ENCODE peak calls at places on chromosomes 16 and 17, in nine cellular contexts. One of them, this sample, is unnamed.

GRCh38 chr17:50303051-50303450 is 28.8 kb downstream of the TMEM92 start:
- DNase-seq in HepG2: no peak
- DNase-seq in Calu3: no peak
- DNase-seq in glutamatergic neuron: no peak
- DNase-seq in heart right ventricle: no peak
- DNase-seq in A549: no peak
- DNase-seq in HCT116: no peak
- DNase-seq in GM12864: no peak
- DNase-seq in CD8-positive, alpha-beta T cell: no peak
- DNase-seq in this sample: no peak

GRCh38 chr17:17964710-17965109 is 7.5 kb downstream of the TOM1L2 start:
- DNase-seq in HepG2: no peak
- DNase-seq in Calu3: no peak
- DNase-seq in glutamatergic neuron: no peak
- DNase-seq in heart right ventricle: no peak
- DNase-seq in A549: no peak
- DNase-seq in HCT116: no peak
- DNase-seq in GM12864: no peak
- DNase-seq in CD8-positive, alpha-beta T cell: no peak
- DNase-seq in this sample: no peak

GRCh38 chr17:42803074-42803883 is 4.6 kb downstream of the CNTD1 start:
- DNase-seq in HepG2: peak
- DNase-seq in Calu3: no peak
- DNase-seq in glutamatergic neuron: no peak
- DNase-seq in heart right ventricle: no peak
- DNase-seq in A549: no peak
- DNase-seq in HCT116: no peak
- DNase-seq in GM12864: no peak
- DNase-seq in CD8-positive, alpha-beta T cell: no peak
- DNase-seq in this sample: no peak

GRCh38 chr16:76390476-76390875 is 113.3 kb downstream of the CNTNAP4 start:
- DNase-seq in HepG2: no peak
- DNase-seq in Calu3: no peak
- DNase-seq in glutamatergic neuron: no peak
- DNase-seq in heart right ventricle: no peak
- DNase-seq in A549: no peak
- DNase-seq in HCT116: no peak
- DNase-seq in GM12864: no peak
- DNase-seq in CD8-positive, alpha-beta T cell: no peak
- DNase-seq in this sample: no peak

GRCh38 chr17:77491921-77492445 is 351.2 kb downstream of the SEC14L1 start:
- DNase-seq in HepG2: no peak
- DNase-seq in Calu3: no peak
- DNase-seq in glutamatergic neuron: peak
- DNase-seq in heart right ventricle: no peak
- DNase-seq in A549: no peak
- DNase-seq in HCT116: no peak
- DNase-seq in GM12864: peak
- DNase-seq in CD8-positive, alpha-beta T cell: no peak
- DNase-seq in this sample: no peak

GRCh38 chr17:77144227-77144626 is 3.5 kb downstream of the SEC14L1 start:
- DNase-seq in HepG2: no peak
- DNase-seq in Calu3: no peak
- DNase-seq in glutamatergic neuron: no peak
- DNase-seq in heart right ventricle: no peak
- DNase-seq in A549: no peak
- DNase-seq in HCT116: no peak
- DNase-seq in GM12864: peak
- DNase-seq in CD8-positive, alpha-beta T cell: no peak
- DNase-seq in this sample: no peak

GRCh38 chr16:66058181-66058580 is 308.3 kb upstream of the CDH5 start:
- DNase-seq in HepG2: no peak
- DNase-seq in Calu3: no peak
- DNase-seq in glutamatergic neuron: no peak
- DNase-seq in heart right ventricle: no peak
- DNase-seq in A549: no peak
- DNase-seq in HCT116: no peak
- DNase-seq in GM12864: no peak
- DNase-seq in CD8-positive, alpha-beta T cell: no peak
- DNase-seq in this sample: no peak

GRCh38 chr16:57042157-57043111 is 49.9 kb upstream of the CPNE2 start:
- DNase-seq in HepG2: no peak
- DNase-seq in Calu3: no peak
- DNase-seq in glutamatergic neuron: no peak
- DNase-seq in heart right ventricle: no peak
- DNase-seq in A549: no peak
- DNase-seq in HCT116: no peak
- DNase-seq in GM12864: peak
- DNase-seq in CD8-positive, alpha-beta T cell: peak
- DNase-seq in this sample: no peak

GRCh38 chr16:20740007-20740883 is 1.4 kb downstream of the THUMPD1 start:
- DNase-seq in HepG2: peak
- DNase-seq in Calu3: peak
- DNase-seq in glutamatergic neuron: no peak
- DNase-seq in heart right ventricle: no peak
- DNase-seq in A549: peak
- DNase-seq in HCT116: no peak
- DNase-seq in GM12864: no peak
- DNase-seq in CD8-positive, alpha-beta T cell: no peak
- DNase-seq in this sample: no peak

GRCh38 chr17:81241648-81242420 is 2.7 kb downstream of the NDUFAF8 start:
- DNase-seq in HepG2: peak
- DNase-seq in Calu3: peak
- DNase-seq in glutamatergic neuron: peak
- DNase-seq in heart right ventricle: peak
- DNase-seq in A549: peak
- DNase-seq in HCT116: no peak
- DNase-seq in GM12864: no peak
- DNase-seq in CD8-positive, alpha-beta T cell: peak
- DNase-seq in this sample: peak

GRCh38 chr17:31449746-31450145 is 58.3 kb downstream of the RAB11FIP4 start:
- DNase-seq in HepG2: no peak
- DNase-seq in Calu3: no peak
- DNase-seq in glutamatergic neuron: no peak
- DNase-seq in heart right ventricle: no peak
- DNase-seq in A549: no peak
- DNase-seq in HCT116: no peak
- DNase-seq in GM12864: no peak
- DNase-seq in CD8-positive, alpha-beta T cell: no peak
- DNase-seq in this sample: no peak

GRCh38 chr17:31448467-31449077 is 57.1 kb downstream of the RAB11FIP4 start:
- DNase-seq in HepG2: no peak
- DNase-seq in Calu3: peak
- DNase-seq in glutamatergic neuron: no peak
- DNase-seq in heart right ventricle: no peak
- DNase-seq in A549: no peak
- DNase-seq in HCT116: no peak
- DNase-seq in GM12864: no peak
- DNase-seq in CD8-positive, alpha-beta T cell: no peak
- DNase-seq in this sample: no peak

GRCh38 chr17:31443386-31443785 is 51.9 kb downstream of the RAB11FIP4 start:
- DNase-seq in HepG2: no peak
- DNase-seq in Calu3: no peak
- DNase-seq in glutamatergic neuron: no peak
- DNase-seq in heart right ventricle: no peak
- DNase-seq in A549: no peak
- DNase-seq in HCT116: no peak
- DNase-seq in GM12864: no peak
- DNase-seq in CD8-positive, alpha-beta T cell: no peak
- DNase-seq in this sample: no peak

GRCh38 chr17:31444026-31444425 is 52.6 kb downstream of the RAB11FIP4 start:
- DNase-seq in HepG2: no peak
- DNase-seq in Calu3: no peak
- DNase-seq in glutamatergic neuron: no peak
- DNase-seq in heart right ventricle: no peak
- DNase-seq in A549: no peak
- DNase-seq in HCT116: no peak
- DNase-seq in GM12864: no peak
- DNase-seq in CD8-positive, alpha-beta T cell: no peak
- DNase-seq in this sample: no peak

DNA sequence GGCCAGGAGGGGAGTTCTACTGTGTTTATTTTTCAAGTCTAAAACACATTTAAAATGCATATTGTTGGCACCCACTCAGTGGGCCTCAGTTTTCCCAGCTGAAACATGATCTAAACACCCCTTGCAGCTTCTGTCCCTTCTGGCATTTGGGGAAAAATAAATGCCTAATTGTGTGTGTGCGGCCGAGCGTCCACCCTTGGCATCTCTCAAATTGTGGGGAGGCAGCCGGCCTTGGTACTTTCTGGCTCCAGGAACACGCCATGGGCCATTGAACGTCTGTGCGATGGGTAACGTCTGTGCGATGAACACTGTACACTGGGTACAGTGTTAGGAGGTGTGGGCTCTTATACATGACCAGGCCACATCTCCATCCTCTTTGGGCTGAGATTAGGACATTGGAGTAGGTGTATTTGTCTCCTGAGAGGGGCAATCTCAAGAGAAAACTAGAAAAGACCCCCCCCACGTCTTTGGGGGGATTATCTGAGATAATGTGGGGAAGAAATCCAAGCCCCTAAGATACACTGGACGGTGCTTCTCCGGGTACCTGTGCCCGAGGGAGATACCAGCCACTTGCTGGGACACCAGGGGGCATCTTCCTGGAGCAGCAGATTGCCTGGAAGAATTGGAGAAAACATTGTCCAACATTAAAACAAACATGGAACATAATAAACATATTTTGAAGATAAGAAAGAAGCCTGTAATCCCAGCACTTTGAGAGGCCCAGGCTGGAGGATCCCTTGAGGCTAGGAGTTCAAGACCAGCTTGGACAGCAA is 54.9 kb downstream of the RAB11FIP4 start:
- DNase-seq in HepG2: no peak
- DNase-seq in Calu3: no peak
- DNase-seq in glutamatergic neuron: no peak
- DNase-seq in heart right ventricle: no peak
- DNase-seq in A549: no peak
- DNase-seq in HCT116: no peak
- DNase-seq in GM12864: no peak
- DNase-seq in CD8-positive, alpha-beta T cell: no peak
- DNase-seq in this sample: no peak
- TF ChIP-seq CTCF in HepG2: peak
- TF ChIP-seq CTCF in Calu3: no peak
- TF ChIP-seq CTCF in glutamatergic neuron: no peak
- TF ChIP-seq CTCF in heart right ventricle: no peak
- TF ChIP-seq CTCF in A549: peak
- TF ChIP-seq CTCF in HCT116: peak
- TF ChIP-seq CTCF in GM12864: no peak
- TF ChIP-seq CTCF in CD8-positive, alpha-beta T cell: no peak
- TF ChIP-seq CTCF in this sample: no peak

GRCh38 chr16:27168790-27169189 is 34.5 kb upstream of the KDM8 start:
- DNase-seq in HepG2: no peak
- DNase-seq in Calu3: no peak
- DNase-seq in glutamatergic neuron: no peak
- DNase-seq in heart right ventricle: no peak
- DNase-seq in A549: no peak
- DNase-seq in HCT116: no peak
- DNase-seq in GM12864: no peak
- DNase-seq in CD8-positive, alpha-beta T cell: no peak
- DNase-seq in this sample: no peak
- TF ChIP-seq CTCF in HepG2: no peak
- TF ChIP-seq CTCF in Calu3: no peak
- TF ChIP-seq CTCF in glutamatergic neuron: no peak
- TF ChIP-seq CTCF in heart right ventricle: no peak
- TF ChIP-seq CTCF in A549: no peak
- TF ChIP-seq CTCF in HCT116: no peak
- TF ChIP-seq CTCF in GM12864: no peak
- TF ChIP-seq CTCF in CD8-positive, alpha-beta T cell: no peak
- TF ChIP-seq CTCF in this sample: no peak

GRCh38 chr17:73642659-73643011 is 1.6 kb downstream of the SDK2 start:
- DNase-seq in HepG2: no peak
- DNase-seq in Calu3: no peak
- DNase-seq in glutamatergic neuron: no peak
- DNase-seq in heart right ventricle: no peak
- DNase-seq in A549: no peak
- DNase-seq in HCT116: no peak
- DNase-seq in GM12864: no peak
- DNase-seq in CD8-positive, alpha-beta T cell: no peak
- DNase-seq in this sample: no peak

GRCh38 chr17:73643846-73644144 is 450 bp downstream of the SDK2 start:
- DNase-seq in HepG2: no peak
- DNase-seq in Calu3: no peak
- DNase-seq in glutamatergic neuron: no peak
- DNase-seq in heart right ventricle: no peak
- DNase-seq in A549: no peak
- DNase-seq in HCT116: no peak
- DNase-seq in GM12864: no peak
- DNase-seq in CD8-positive, alpha-beta T cell: no peak
- DNase-seq in this sample: no peak

GRCh38 chr17:73641779-73642580 is 2.3 kb downstream of the SDK2 start:
- DNase-seq in HepG2: no peak
- DNase-seq in Calu3: no peak
- DNase-seq in glutamatergic neuron: peak
- DNase-seq in heart right ventricle: no peak
- DNase-seq in A549: no peak
- DNase-seq in HCT116: no peak
- DNase-seq in GM12864: no peak
- DNase-seq in CD8-positive, alpha-beta T cell: no peak
- DNase-seq in this sample: no peak

GRCh38 chr17:73644145-73645049 is at the start of gene SDK2:
- DNase-seq in HepG2: no peak
- DNase-seq in Calu3: peak
- DNase-seq in glutamatergic neuron: peak
- DNase-seq in heart right ventricle: no peak
- DNase-seq in A549: peak
- DNase-seq in HCT116: no peak
- DNase-seq in GM12864: no peak
- DNase-seq in CD8-positive, alpha-beta T cell: no peak
- DNase-seq in this sample: no peak

GRCh38 chr17:73643012-73643845 is 1.0 kb downstream of the SDK2 start:
- DNase-seq in HepG2: no peak
- DNase-seq in Calu3: peak
- DNase-seq in glutamatergic neuron: peak
- DNase-seq in heart right ventricle: no peak
- DNase-seq in A549: peak
- DNase-seq in HCT116: no peak
- DNase-seq in GM12864: no peak
- DNase-seq in CD8-positive, alpha-beta T cell: no peak
- DNase-seq in this sample: no peak
- TF ChIP-seq CTCF in HepG2: peak
- TF ChIP-seq CTCF in Calu3: no peak
- TF ChIP-seq CTCF in glutamatergic neuron: peak
- TF ChIP-seq CTCF in heart right ventricle: no peak
- TF ChIP-seq CTCF in A549: peak
- TF ChIP-seq CTCF in HCT116: no peak
- TF ChIP-seq CTCF in GM12864: peak
- TF ChIP-seq CTCF in CD8-positive, alpha-beta T cell: no peak
- TF ChIP-seq CTCF in this sample: no peak

GRCh38 chr17:27860971-27861669 is 32.0 kb downstream of the LYRM9 start:
- DNase-seq in HepG2: peak
- DNase-seq in Calu3: no peak
- DNase-seq in glutamatergic neuron: no peak
- DNase-seq in heart right ventricle: no peak
- DNase-seq in A549: no peak
- DNase-seq in HCT116: no peak
- DNase-seq in GM12864: no peak
- DNase-seq in CD8-positive, alpha-beta T cell: no peak
- DNase-seq in this sample: no peak
- TF ChIP-seq CTCF in HepG2: no peak
- TF ChIP-seq CTCF in Calu3: no peak
- TF ChIP-seq CTCF in glutamatergic neuron: no peak
- TF ChIP-seq CTCF in heart right ventricle: no peak
- TF ChIP-seq CTCF in A549: no peak
- TF ChIP-seq CTCF in HCT116: no peak
- TF ChIP-seq CTCF in GM12864: no peak
- TF ChIP-seq CTCF in CD8-positive, alpha-beta T cell: no peak
- TF ChIP-seq CTCF in this sample: no peak

GRCh38 chr16:90026135-90026534 is 6.9 kb upstream of the DBNDD1 start:
- DNase-seq in HepG2: no peak
- DNase-seq in Calu3: no peak
- DNase-seq in glutamatergic neuron: no peak
- DNase-seq in heart right ventricle: no peak
- DNase-seq in A549: no peak
- DNase-seq in HCT116: no peak
- DNase-seq in GM12864: no peak
- DNase-seq in CD8-positive, alpha-beta T cell: no peak
- DNase-seq in this sample: no peak
- TF ChIP-seq CTCF in HepG2: no peak
- TF ChIP-seq CTCF in Calu3: no peak
- TF ChIP-seq CTCF in glutamatergic neuron: no peak
- TF ChIP-seq CTCF in heart right ventricle: no peak
- TF ChIP-seq CTCF in A549: no peak
- TF ChIP-seq CTCF in HCT116: peak
- TF ChIP-seq CTCF in GM12864: no peak
- TF ChIP-seq CTCF in CD8-positive, alpha-beta T cell: no peak
- TF ChIP-seq CTCF in this sample: no peak